ENCODE peak calls at places on chromosomes 3 and 15, in seven cellular contexts. One of them, this sample, is unnamed.

GRCh38 chr3:36600413-36600812 is 163.9 kb downstream of the DCLK3 start:
- DNase-seq in HFF-Myc: no peak
- DNase-seq in A549: no peak
- DNase-seq in DND-41: no peak
- DNase-seq in left lung: no peak
- DNase-seq in thoracic aorta: no peak
- DNase-seq in tibial nerve: no peak
- DNase-seq in this sample: no peak

GRCh38 chr3:52194541-52195296 is 3.2 kb upstream of the ALAS1 start:
- DNase-seq in HFF-Myc: no peak
- DNase-seq in A549: no peak
- DNase-seq in DND-41: no peak
- DNase-seq in left lung: peak; percentile 79
- DNase-seq in thoracic aorta: no peak
- DNase-seq in tibial nerve: no peak
- DNase-seq in this sample: no peak

GRCh38 chr3:157573281-157573680 is 70.1 kb upstream of the VEPH1 start:
- DNase-seq in HFF-Myc: no peak
- DNase-seq in A549: no peak
- DNase-seq in DND-41: no peak
- DNase-seq in left lung: no peak
- DNase-seq in thoracic aorta: no peak
- DNase-seq in tibial nerve: no peak
- DNase-seq in this sample: no peak

GRCh38 chr3:36540898-36541518 is 160.7 kb downstream of the STAC start:
- DNase-seq in HFF-Myc: no peak
- DNase-seq in A549: peak; percentile 23
- DNase-seq in DND-41: no peak
- DNase-seq in left lung: no peak
- DNase-seq in thoracic aorta: no peak
- DNase-seq in tibial nerve: no peak
- DNase-seq in this sample: no peak

GRCh38 chr15:100966997-100967396 is 47.8 kb downstream of the LRRK1 start:
- DNase-seq in HFF-Myc: no peak
- DNase-seq in A549: no peak
- DNase-seq in DND-41: no peak
- DNase-seq in left lung: no peak
- DNase-seq in thoracic aorta: no peak
- DNase-seq in tibial nerve: no peak
- DNase-seq in this sample: no peak

GRCh38 chr15:41377978-41378377 is 24.3 kb downstream of the NDUFAF1 start:
- DNase-seq in HFF-Myc: no peak
- DNase-seq in A549: no peak
- DNase-seq in DND-41: no peak
- DNase-seq in left lung: no peak
- DNase-seq in thoracic aorta: no peak
- DNase-seq in tibial nerve: no peak
- DNase-seq in this sample: no peak

GRCh38 chr3:105806361-105806760 is 62.5 kb downstream of the CBLB start:
- DNase-seq in HFF-Myc: no peak
- DNase-seq in A549: peak; percentile 16
- DNase-seq in DND-41: peak; percentile 31
- DNase-seq in left lung: no peak
- DNase-seq in thoracic aorta: no peak
- DNase-seq in tibial nerve: no peak
- DNase-seq in this sample: no peak

GRCh38 chr3:197144188-197144587 is 114.6 kb upstream of the MELTF start:
- DNase-seq in HFF-Myc: no peak
- DNase-seq in A549: no peak
- DNase-seq in DND-41: no peak
- DNase-seq in left lung: no peak
- DNase-seq in thoracic aorta: no peak
- DNase-seq in tibial nerve: no peak
- DNase-seq in this sample: no peak

GRCh38 chr3:145024700-145025099 is 1053.1 kb downstream of the DIPK2A start:
- DNase-seq in HFF-Myc: no peak
- DNase-seq in A549: no peak
- DNase-seq in DND-41: no peak
- DNase-seq in left lung: no peak
- DNase-seq in thoracic aorta: no peak
- DNase-seq in tibial nerve: no peak
- DNase-seq in this sample: no peak

GRCh38 chr3:45640091-45640507 is 45.5 kb downstream of the LIMD1 start:
- DNase-seq in HFF-Myc: no peak
- DNase-seq in A549: no peak
- DNase-seq in DND-41: no peak
- DNase-seq in left lung: no peak
- DNase-seq in thoracic aorta: no peak
- DNase-seq in tibial nerve: no peak
- DNase-seq in this sample: no peak

GRCh38 chr3:121809249-121809648 is 25.6 kb downstream of the IQCB1 start:
- DNase-seq in HFF-Myc: no peak
- DNase-seq in A549: no peak
- DNase-seq in DND-41: no peak
- DNase-seq in left lung: no peak
- DNase-seq in thoracic aorta: no peak
- DNase-seq in tibial nerve: no peak
- DNase-seq in this sample: no peak

GRCh38 chr3:153096611-153097200 is 65.3 kb upstream of the RAP2B start:
- DNase-seq in HFF-Myc: no peak
- DNase-seq in A549: no peak
- DNase-seq in DND-41: no peak
- DNase-seq in left lung: no peak
- DNase-seq in thoracic aorta: no peak
- DNase-seq in tibial nerve: no peak
- DNase-seq in this sample: no peak

DNA sequence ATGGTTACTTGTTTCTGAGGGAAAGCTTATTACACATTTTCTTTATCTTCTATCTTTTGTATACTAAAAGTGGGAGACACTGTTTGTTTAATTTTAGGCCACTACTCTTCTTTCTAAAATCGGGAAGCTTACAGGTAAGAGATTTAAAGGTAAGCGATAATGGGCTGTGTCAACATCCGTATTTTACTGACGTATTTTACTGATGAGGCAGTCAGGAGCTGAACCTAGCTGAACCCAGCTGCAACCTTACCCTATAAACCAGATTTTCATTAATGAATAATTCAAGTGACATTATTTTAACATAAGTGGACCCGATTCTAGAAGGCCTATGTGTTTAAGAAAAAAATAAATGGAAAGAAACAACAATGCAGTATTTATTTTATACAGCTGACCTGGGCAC is 13.1 kb downstream of the PSMD6 start:
- DNase-seq in HFF-Myc: no peak
- DNase-seq in A549: no peak
- DNase-seq in DND-41: no peak
- DNase-seq in left lung: no peak
- DNase-seq in thoracic aorta: no peak
- DNase-seq in tibial nerve: no peak
- DNase-seq in this sample: no peak
- TF ChIP-seq CTCF in HFF-Myc: no peak
- TF ChIP-seq CTCF in A549: no peak
- TF ChIP-seq CTCF in DND-41: no peak
- TF ChIP-seq CTCF in left lung: no peak
- TF ChIP-seq CTCF in thoracic aorta: no peak
- TF ChIP-seq CTCF in tibial nerve: no peak
- TF ChIP-seq CTCF in this sample: no peak

GRCh38 chr3:27943106-27943505 is 221.0 kb upstream of the EOMES start:
- DNase-seq in HFF-Myc: no peak
- DNase-seq in A549: no peak
- DNase-seq in DND-41: peak; percentile 11
- DNase-seq in left lung: no peak
- DNase-seq in thoracic aorta: no peak
- DNase-seq in tibial nerve: no peak
- DNase-seq in this sample: no peak
- TF ChIP-seq CTCF in HFF-Myc: no peak
- TF ChIP-seq CTCF in A549: peak; percentile 22
- TF ChIP-seq CTCF in DND-41: peak; percentile 51
- TF ChIP-seq CTCF in left lung: peak; percentile 11
- TF ChIP-seq CTCF in thoracic aorta: peak; percentile 9
- TF ChIP-seq CTCF in tibial nerve: peak; percentile 19
- TF ChIP-seq CTCF in this sample: no peak

GRCh38 chr15:27017168-27017809 is 46.3 kb downstream of the GABRG3 start:
- DNase-seq in HFF-Myc: peak; percentile 44
- DNase-seq in A549: peak; percentile 87
- DNase-seq in DND-41: peak; percentile 59
- DNase-seq in left lung: no peak
- DNase-seq in thoracic aorta: no peak
- DNase-seq in tibial nerve: peak; percentile 68
- DNase-seq in this sample: no peak
- TF ChIP-seq CTCF in HFF-Myc: peak; percentile 79
- TF ChIP-seq CTCF in A549: peak; percentile 88
- TF ChIP-seq CTCF in DND-41: peak; percentile 80
- TF ChIP-seq CTCF in left lung: peak; percentile 54
- TF ChIP-seq CTCF in thoracic aorta: peak; percentile 20
- TF ChIP-seq CTCF in tibial nerve: no peak
- TF ChIP-seq CTCF in this sample: peak; percentile 78

DNA sequence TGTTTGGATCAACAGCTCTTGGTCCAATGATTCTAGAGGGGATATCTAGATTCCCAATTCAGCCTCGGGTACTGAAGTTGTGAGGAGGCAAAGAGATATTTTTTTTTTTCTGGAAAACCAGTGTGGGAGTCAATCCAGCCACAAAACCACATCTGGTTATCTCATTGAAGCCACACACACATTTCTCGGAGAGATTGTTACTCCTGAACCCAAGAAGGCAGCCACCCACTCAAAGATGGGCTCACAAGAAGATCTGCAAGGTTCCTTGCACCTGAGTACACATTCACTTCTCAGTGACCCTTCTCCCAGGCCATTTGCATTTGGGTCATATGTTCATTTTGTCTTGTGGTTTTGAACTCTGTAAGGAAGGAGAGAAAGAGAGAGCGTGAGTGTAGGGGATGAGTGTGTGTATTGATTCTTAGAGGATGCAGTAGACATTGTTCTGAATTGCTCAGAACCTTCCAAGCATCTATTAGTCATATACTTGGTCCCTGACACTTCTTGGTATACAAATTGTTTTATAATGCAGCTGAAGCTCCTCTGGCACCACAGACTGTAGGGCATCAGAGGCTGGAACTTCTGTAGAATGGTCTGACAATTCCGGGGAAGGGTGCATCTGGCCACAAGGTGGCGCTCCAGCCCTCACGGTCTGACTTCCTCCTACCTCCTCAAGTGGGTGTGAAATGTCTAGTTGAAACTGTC is 39.3 kb upstream of the TRA2B start:
- DNase-seq in HFF-Myc: no peak
- DNase-seq in A549: peak; percentile 42
- DNase-seq in DND-41: peak; percentile 74
- DNase-seq in left lung: peak; percentile 71
- DNase-seq in thoracic aorta: no peak
- DNase-seq in tibial nerve: peak; percentile 79
- DNase-seq in this sample: peak; percentile 77
- TF ChIP-seq CTCF in HFF-Myc: peak; percentile 97
- TF ChIP-seq CTCF in A549: peak; percentile 83
- TF ChIP-seq CTCF in DND-41: peak; percentile 97
- TF ChIP-seq CTCF in left lung: peak; percentile 91
- TF ChIP-seq CTCF in thoracic aorta: peak; percentile 87
- TF ChIP-seq CTCF in tibial nerve: peak; percentile 82
- TF ChIP-seq CTCF in this sample: peak; percentile 88

DNA sequence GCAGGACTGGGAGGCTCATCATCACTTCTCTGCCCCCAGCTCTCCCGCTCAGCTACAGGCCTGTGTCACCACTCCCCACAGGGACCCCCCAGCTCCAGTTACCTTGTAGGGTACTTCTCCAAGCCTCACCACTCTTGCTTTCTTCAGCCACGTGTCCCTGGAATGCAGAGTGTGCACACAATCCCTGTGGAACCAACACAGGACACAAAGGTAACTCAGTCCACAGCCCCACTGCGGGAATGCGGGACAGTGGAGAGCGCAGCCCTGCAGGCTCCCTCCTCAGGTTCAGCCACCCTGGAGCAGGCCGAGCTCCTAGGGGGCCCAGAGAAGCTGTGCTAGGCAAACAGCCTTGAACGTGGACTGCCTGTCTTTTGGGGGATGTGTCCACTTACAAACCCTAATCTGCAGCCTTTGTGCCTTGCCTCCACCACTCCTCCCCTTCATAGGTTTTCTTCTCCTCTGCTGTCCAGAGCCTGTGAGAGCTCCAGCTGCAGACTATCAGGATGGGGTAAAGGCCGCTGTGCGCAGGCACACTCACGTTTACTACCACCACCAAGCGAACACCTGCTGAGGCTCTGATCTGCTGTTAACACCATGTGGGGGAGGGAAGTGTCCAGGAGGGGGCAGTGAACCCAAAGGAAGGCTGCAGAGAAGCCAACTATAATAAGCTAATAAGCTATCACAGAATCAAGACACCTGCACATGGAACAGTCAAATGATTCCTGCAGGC is 26.0 kb downstream of the XPC start:
- DNase-seq in HFF-Myc: no peak
- DNase-seq in A549: peak; percentile 41
- DNase-seq in DND-41: peak; percentile 33
- DNase-seq in left lung: no peak
- DNase-seq in thoracic aorta: no peak
- DNase-seq in tibial nerve: no peak
- DNase-seq in this sample: no peak
- TF ChIP-seq CTCF in HFF-Myc: peak; percentile 50
- TF ChIP-seq CTCF in A549: no peak
- TF ChIP-seq CTCF in DND-41: peak; percentile 55
- TF ChIP-seq CTCF in left lung: no peak
- TF ChIP-seq CTCF in thoracic aorta: no peak
- TF ChIP-seq CTCF in tibial nerve: no peak
- TF ChIP-seq CTCF in this sample: peak; percentile 11

GRCh38 chr3:115706311-115706829 is 83.1 kb downstream of the GAP43 start:
- DNase-seq in HFF-Myc: no peak
- DNase-seq in A549: no peak
- DNase-seq in DND-41: no peak
- DNase-seq in left lung: no peak
- DNase-seq in thoracic aorta: no peak
- DNase-seq in tibial nerve: no peak
- DNase-seq in this sample: no peak

GRCh38 chr3:115709931-115710330 is 86.6 kb downstream of the GAP43 start:
- DNase-seq in HFF-Myc: no peak
- DNase-seq in A549: no peak
- DNase-seq in DND-41: no peak
- DNase-seq in left lung: no peak
- DNase-seq in thoracic aorta: no peak
- DNase-seq in tibial nerve: no peak
- DNase-seq in this sample: no peak

GRCh38 chr3:115708540-115708939 is 85.2 kb downstream of the GAP43 start:
- DNase-seq in HFF-Myc: no peak
- DNase-seq in A549: no peak
- DNase-seq in DND-41: no peak
- DNase-seq in left lung: no peak
- DNase-seq in thoracic aorta: no peak
- DNase-seq in tibial nerve: no peak
- DNase-seq in this sample: no peak

GRCh38 chr3:115710799-115711198 is 87.5 kb downstream of the GAP43 start:
- DNase-seq in HFF-Myc: no peak
- DNase-seq in A549: no peak
- DNase-seq in DND-41: no peak
- DNase-seq in left lung: no peak
- DNase-seq in thoracic aorta: no peak
- DNase-seq in tibial nerve: no peak
- DNase-seq in this sample: no peak

GRCh38 chr3:115709135-115709534 is 85.8 kb downstream of the GAP43 start:
- DNase-seq in HFF-Myc: no peak
- DNase-seq in A549: no peak
- DNase-seq in DND-41: no peak
- DNase-seq in left lung: no peak
- DNase-seq in thoracic aorta: no peak
- DNase-seq in tibial nerve: no peak
- DNase-seq in this sample: no peak
- TF ChIP-seq CTCF in HFF-Myc: no peak
- TF ChIP-seq CTCF in A549: no peak
- TF ChIP-seq CTCF in DND-41: no peak
- TF ChIP-seq CTCF in left lung: no peak
- TF ChIP-seq CTCF in thoracic aorta: no peak
- TF ChIP-seq CTCF in tibial nerve: no peak
- TF ChIP-seq CTCF in this sample: no peak